ENCODE peak calls at places on chromosomes 11 and 22, in four cellular contexts. T is Peyer's patch, O is ovary, N is NT2/D1. R is an unnamed sample. For H3K36me3 and H3K4me1, the result is how much of the 10 kb centered on the place peaks cover.

GRCh38 chr11:134499990-134500389 is 87.9 kb upstream of the B3GAT1 start:
- DNase-seq in T (peak), O (no peak), N (no peak), R (no peak)

GRCh38 chr22:41595703-41596102 is 6.1 kb upstream of the PMM1 start:
- DNase-seq in T (no peak), O (no peak), N (no peak), R (peak)

GRCh38 chr11:87173185-87174039 is 135.7 kb downstream of the TMEM135 start:
- DNase-seq in T (no peak), O (no peak), N (no peak), R (no peak)

GRCh38 chr11:2587976-2588748 is 111.6 kb downstream of the KCNQ1OT1 start:
- DNase-seq in T (no peak), O (peak), N (no peak), R (peak)

GRCh38 chr11:19311306-19312030 is 70.7 kb upstream of the E2F8 start:
- DNase-seq in T (peak), O (peak), N (peak), R (peak)

GRCh38 chr11:132405728-132406127 is 1035.3 kb downstream of the NTM start:
- DNase-seq in T (no peak), O (no peak), N (peak), R (no peak)

GRCh38 chr11:113147249-113147648 is 167.1 kb upstream of the TTC12 start:
- DNase-seq in T (no peak), O (no peak), N (peak), R (no peak)

GRCh38 chr11:14075679-14076078 is 113.2 kb downstream of the SPON1 start:
- DNase-seq in T (no peak), O (no peak), N (no peak), R (no peak)

GRCh38 chr11:69540118-69541000 is 58.9 kb downstream of the LINC01488 start:
- DNase-seq in T (no peak), O (no peak), N (no peak), R (no peak)

GRCh38 chr11:116033931-116034553 is 529.8 kb upstream of the CADM1 start:
- DNase-seq in T (no peak), O (no peak), N (no peak), R (no peak)

GRCh38 chr11:66339163-66339675 is 3.0 kb upstream of the RIN1 start:
- DNase-seq in T (no peak), O (no peak), N (no peak), R (no peak)

GRCh38 chr11:17381156-17381555 is 7.3 kb downstream of the KCNJ11 start:
- DNase-seq in T (no peak), O (no peak), N (no peak), R (no peak)

GRCh38 chr11:69511358-69512015 is 30.0 kb downstream of the LINC01488 start:
- DNase-seq in T (no peak), O (no peak), N (no peak), R (no peak)

GRCh38 chr22:37193629-37194191 is 5.7 kb upstream of the C1QTNF6 start:
- DNase-seq in T (no peak), O (peak), N (no peak), R (peak)

GRCh38 chr11:69662021-69662698 is 13.0 kb downstream of the LTO1 start:
- DNase-seq in T (peak), O (no peak), N (no peak), R (peak)

GRCh38 chr11:117423046-117423575 is 95.5 kb downstream of the CEP164 start:
- DNase-seq in T (no peak), O (no peak), N (no peak), R (no peak)

GRCh38 chr11:32658639-32659406 is 75.2 kb downstream of the EIF3M start:
- DNase-seq in T (no peak), O (no peak), N (no peak), R (no peak)

GRCh38 chr11:9176136-9176535 is 84.7 kb upstream of the SCUBE2 start:
- DNase-seq in T (no peak), O (no peak), N (no peak), R (no peak)
- H3K36me3 ChIP-seq in T (under half), O (under half), N (half or more), R (under half)

GRCh38 chr11:128527046-128527445 is 60.3 kb downstream of the ETS1 start:
- DNase-seq in T (no peak), O (no peak), N (no peak), R (no peak)
- H3K4me1 ChIP-seq in T (under half), O (under half), N (under half), R (under half)

GRCh38 chr11:63729326-63729725 is 39.2 kb downstream of the ZFTA start:
- DNase-seq in T (no peak), O (no peak), N (no peak), R (no peak)
- H3K36me3 ChIP-seq in T (under half), O (under half), N (under half), R (under half)

GRCh38 chr11:102202972-102203371 is 92.7 kb downstream of the YAP1 start:
- DNase-seq in T (no peak), O (no peak), N (no peak), R (no peak)
- H3K4me1 ChIP-seq in T (under half), O (under half), N (under half), R (under half)

DNA sequence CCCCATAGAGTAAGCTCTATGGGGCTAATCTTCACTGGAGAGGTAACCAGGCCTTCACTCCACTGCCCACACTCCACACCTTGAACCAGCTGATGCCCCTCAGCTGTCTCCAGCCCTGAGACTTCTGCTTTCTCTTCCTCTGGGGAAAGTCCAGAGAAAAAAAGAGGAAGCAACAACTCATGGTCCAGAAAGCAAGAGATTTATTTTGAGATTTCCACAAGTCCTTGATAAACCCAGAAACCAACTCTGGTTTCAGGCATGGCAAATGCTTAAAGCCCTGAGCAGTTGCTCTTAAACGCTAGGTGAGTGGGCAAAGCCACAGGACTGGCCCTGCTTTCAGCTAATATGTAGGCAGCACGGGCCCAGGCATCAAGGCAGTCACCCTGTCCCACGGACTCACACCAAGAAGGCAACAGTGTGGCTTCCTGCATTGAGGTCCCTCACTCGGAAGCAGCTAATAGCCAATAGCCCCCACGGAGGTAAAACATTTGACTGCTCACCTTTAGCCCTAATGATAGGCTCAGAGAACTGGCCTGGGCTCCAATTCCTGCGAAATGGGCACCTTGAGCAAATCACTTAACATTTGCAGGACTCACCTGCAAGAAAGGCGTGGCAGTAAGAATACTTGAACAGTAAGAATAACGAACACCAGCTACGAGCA is 4.3 kb downstream of the CYB561A3 start:
- DNase-seq in T (no peak), O (no peak), N (no peak), R (no peak)
- H3K36me3 ChIP-seq in T (under half), O (under half), N (under half), R (under half)

GRCh38 chr11:46367916-46368267 is 13.6 kb upstream of the MDK start:
- DNase-seq in T (no peak), O (no peak), N (no peak), R (no peak)
- H3K4me1 ChIP-seq in T (under half), O (under half), N (under half), R (under half)

DNA sequence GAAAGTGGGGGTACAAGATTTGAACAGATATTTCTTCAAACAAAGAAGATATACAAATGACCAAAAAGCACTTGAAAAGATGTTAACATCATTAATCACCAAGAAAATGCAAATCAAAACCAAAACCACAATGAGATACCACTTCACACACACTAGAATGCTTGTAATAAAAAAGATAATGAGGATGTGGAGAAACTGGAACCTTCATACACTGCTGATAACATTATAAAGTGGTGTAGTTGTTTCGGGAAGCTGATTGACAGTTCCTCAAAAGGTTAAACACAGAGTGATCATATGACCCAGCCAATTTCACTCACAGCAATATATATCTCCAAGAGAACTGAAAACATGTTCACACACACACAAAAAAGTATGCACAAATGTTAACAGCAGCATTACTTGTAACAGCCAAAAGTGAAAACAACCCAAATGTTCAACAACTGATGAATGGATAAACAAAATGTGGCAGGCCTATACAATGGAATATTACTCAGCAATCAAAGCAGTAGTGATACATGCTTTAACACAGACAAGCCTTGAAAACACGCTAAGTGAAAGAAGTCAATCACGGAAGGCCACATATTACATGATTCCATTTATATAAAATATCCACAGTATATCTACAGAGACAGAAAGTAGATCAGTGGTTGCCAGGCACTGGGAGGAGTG is 15.1 kb downstream of the PITPNB start:
- DNase-seq in T (no peak), O (no peak), N (no peak), R (no peak)
- H3K36me3 ChIP-seq in T (under half), O (under half), N (under half), R (under half)

GRCh38 chr11:34299962-34300350 is 57.9 kb downstream of the ABTB2 start:
- DNase-seq in T (no peak), O (no peak), N (no peak), R (no peak)
- H3K4me1 ChIP-seq in T (under half), O (under half), N (under half), R (under half)

GRCh38 chr22:46991666-46992065 is 229.2 kb downstream of the TBC1D22A start:
- DNase-seq in T (no peak), O (no peak), N (no peak), R (no peak)
- H3K36me3 ChIP-seq in T (under half), O (under half), N (under half), R (under half)